ENCODE peak calls at places on chromosomes 6 and 20, in seven cellular contexts. D, I, W, G, E, O and Q are unnamed samples.

GRCh38 chr6:168160506-168161370 is 81.7 kb upstream of the FRMD1 start:
- DNase-seq in D (no peak), I (no peak), W (no peak), G (no peak), E (no peak), O (no peak), Q (no peak)

GRCh38 chr6:150334790-150335783 is 33.7 kb upstream of the IYD start:
- DNase-seq in D (peak; percentile 77), I (no peak), W (peak; percentile 24), G (peak; percentile 63), E (peak; percentile 39), O (peak; percentile 80), Q (no peak)

GRCh38 chr6:151916680-151917164 is 109.2 kb downstream of the ESR1 start:
- DNase-seq in D (peak; percentile 44), I (no peak), W (no peak), G (no peak), E (peak; percentile 53), O (no peak), Q (no peak)

GRCh38 chr6:150325093-150325772 is 43.6 kb upstream of the IYD start:
- DNase-seq in D (peak; percentile 60), I (no peak), W (no peak), G (peak; percentile 10), E (no peak), O (peak; percentile 61), Q (no peak)

GRCh38 chr6:30814137-30815084 is 69.9 kb upstream of the DDR1 start:
- DNase-seq in D (peak; percentile 81), I (peak; percentile 36), W (no peak), G (no peak), E (no peak), O (no peak), Q (no peak)

GRCh38 chr6:109867009-109867969 is 110.8 kb upstream of the GPR6 start:
- DNase-seq in D (no peak), I (no peak), W (no peak), G (peak; percentile 30), E (no peak), O (peak; percentile 75), Q (no peak)

GRCh38 chr6:52049252-52050050 is 38.0 kb downstream of the PKHD1 start:
- DNase-seq in D (peak; percentile 32), I (no peak), W (peak; percentile 23), G (peak; percentile 30), E (peak; percentile 32), O (peak; percentile 65), Q (no peak)

GRCh38 chr6:41801380-41801779 is 13.9 kb downstream of the TOMM6 start:
- DNase-seq in D (no peak), I (no peak), W (no peak), G (no peak), E (no peak), O (no peak), Q (no peak)

GRCh38 chr20:47127986-47128385 is 228.5 kb downstream of the ZMYND8 start:
- DNase-seq in D (no peak), I (no peak), W (no peak), G (no peak), E (no peak), O (peak; percentile 12), Q (no peak)

GRCh38 chr6:110017306-110017705 is 39.2 kb downstream of the GPR6 start:
- DNase-seq in D (no peak), I (no peak), W (no peak), G (no peak), E (no peak), O (no peak), Q (no peak)

GRCh38 chr6:141321486-141322347 is 811.0 kb upstream of the GJE1 start:
- DNase-seq in D (no peak), I (no peak), W (no peak), G (no peak), E (peak; percentile 39), O (no peak), Q (no peak)